ENCODE peak calls at places on chromosomes 3 and 15, in five cellular contexts. Y is astrocyte, L is body of pancreas, B is lower lobe of right lung, T is tibial nerve. U is an unnamed sample.

GRCh38 chr3:63349583-63350177 is 71.6 kb downstream of the SYNPR start:
- DNase-seq in B (peak; percentile 48), L (peak; percentile 71), T (no peak), Y (peak; percentile 37), U (peak; percentile 9)

GRCh38 chr15:90266061-90266431 is 574 bp downstream of the NGRN start:
- DNase-seq in Y (peak; percentile 29), T (no peak), L (peak; percentile 19), B (no peak), U (no peak)

GRCh38 chr3:13891492-13892073 is 11.7 kb upstream of the WNT7A start:
- DNase-seq in T (no peak), B (no peak), Y (no peak), L (no peak), U (no peak)

GRCh38 chr15:80404719-80405553 is 754 bp downstream of the ARNT2 start:
- DNase-seq in T (no peak), L (peak; percentile 42), Y (no peak), B (no peak), U (no peak)

GRCh38 chr3:30551266-30551665 is 55.1 kb upstream of the TGFBR2 start:
- DNase-seq in B (no peak), T (no peak), Y (no peak), L (no peak), U (no peak)

GRCh38 chr3:122123885-122124284 is 59.6 kb upstream of the CASR start:
- DNase-seq in T (no peak), B (no peak), Y (no peak), L (no peak), U (no peak)

GRCh38 chr15:29671308-29671981 is 150.8 kb downstream of the TJP1 start:
- DNase-seq in L (peak; percentile 38), Y (peak; percentile 68), T (no peak), B (no peak), U (no peak)

GRCh38 chr3:42130329-42131070 is 39.3 kb downstream of the TRAK1 start:
- DNase-seq in L (peak; percentile 34), T (no peak), Y (no peak), B (no peak), U (no peak)

GRCh38 chr15:39127151-39127815 is 453.6 kb upstream of the THBS1 start:
- DNase-seq in B (no peak), T (no peak), L (no peak), Y (peak; percentile 76), U (no peak)

GRCh38 chr3:186669378-186670084 is 3.7 kb downstream of the HRG start:
- DNase-seq in Y (no peak), L (no peak), B (no peak), T (no peak), U (no peak)

GRCh38 chr15:28914046-28914445 is 28.3 kb downstream of the APBA2 start:
- DNase-seq in Y (no peak), T (no peak), L (no peak), B (no peak), U (no peak)

GRCh38 chr3:58659051-58659675 is 7.4 kb downstream of the FAM3D start:
- DNase-seq in L (peak; percentile 62), B (no peak), Y (no peak), T (no peak), U (no peak)

GRCh38 chr3:22835041-22835440 is 368.1 kb upstream of the UBE2E2 start:
- DNase-seq in B (no peak), Y (no peak), T (no peak), L (no peak), U (no peak)

GRCh38 chr3:33373082-33373437 is 67.1 kb downstream of the UBP1 start:
- DNase-seq in B (no peak), L (no peak), T (no peak), Y (no peak), U (no peak)

GRCh38 chr15:100765458-100766224 is 114.0 kb upstream of the ALDH1A3 start:
- DNase-seq in Y (no peak), T (peak; percentile 10), L (no peak), B (no peak), U (no peak)

GRCh38 chr15:27743638-27744037 is 355.5 kb downstream of the OCA2 start:
- DNase-seq in L (no peak), Y (no peak), T (no peak), B (no peak), U (no peak)

GRCh38 chr3:109284071-109284470 is 32.2 kb downstream of the DPPA2 start:
- DNase-seq in L (no peak), Y (no peak), T (no peak), B (no peak), U (no peak)

GRCh38 chr3:195182470-195182795 is 88.5 kb downstream of the XXYLT1 start:
- DNase-seq in T (no peak), B (no peak), L (no peak), Y (peak; percentile 75), U (no peak)

GRCh38 chr15:70086636-70087035 is 11.1 kb downstream of the TLE3 start:
- DNase-seq in Y (no peak), T (no peak), B (no peak), L (no peak), U (no peak)

GRCh38 chr3:173396191-173397041 is 1.1 kb upstream of the NLGN1 start:
- DNase-seq in T (no peak), L (peak; percentile 25), Y (peak; percentile 10), B (no peak), U (no peak)

GRCh38 chr3:77491961-77492360 is 452.1 kb downstream of the ROBO2 start:
- DNase-seq in L (no peak), B (no peak), T (no peak), Y (no peak), U (no peak)

GRCh38 chr3:77489216-77489615 is 449.3 kb downstream of the ROBO2 start:
- DNase-seq in L (no peak), B (no peak), Y (no peak), T (no peak), U (no peak)
- H3K4me3 ChIP-seq in L (no peak overlapping the region), B (no peak overlapping the region), Y (no peak overlapping the region), T (no peak overlapping the region), U (no peak overlapping the region)

GRCh38 chr15:42270551-42270950 is 2.5 kb upstream of the GANC start:
- DNase-seq in B (no peak), L (no peak), Y (no peak), T (no peak), U (no peak)

GRCh38 chr15:42267286-42267685 is 5.7 kb upstream of the GANC start:
- DNase-seq in Y (no peak), T (no peak), B (no peak), L (no peak), U (no peak)

GRCh38 chr15:42264790-42265189 is 8.2 kb upstream of the GANC start:
- DNase-seq in B (no peak), L (no peak), T (no peak), Y (no peak), U (no peak)
- H3K36me3 ChIP-seq in B (peaks cover 90% of the 10 kb centered on the region), L (peaks cover 16% of the 10 kb centered on the region), T (peaks cover 86% of the 10 kb centered on the region), Y (peaks cover 57% of the 10 kb centered on the region), U (peaks cover 4% of the 10 kb centered on the region)

DNA sequence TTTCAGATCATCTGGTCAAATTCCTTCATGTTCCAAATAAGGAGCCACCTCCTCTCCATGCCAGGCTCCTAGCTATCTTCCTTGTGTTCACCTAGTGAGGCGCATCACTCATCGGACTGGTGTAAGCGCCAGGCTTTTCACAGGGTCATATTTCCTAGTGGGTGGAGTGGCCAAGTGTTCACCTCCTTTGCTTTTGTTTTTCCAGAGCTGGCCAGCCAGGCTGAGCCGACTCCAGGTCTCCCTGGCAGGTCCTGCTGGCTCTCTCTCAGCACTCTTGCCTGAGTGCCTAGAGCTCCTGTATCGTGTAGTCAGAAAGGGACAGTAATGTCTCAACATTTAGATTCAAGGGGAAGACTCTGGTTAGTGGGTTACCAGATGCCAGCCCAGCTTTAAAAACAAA is 31.0 kb downstream of the HEG1 start:
- DNase-seq in L (no peak), B (no peak), T (no peak), Y (peak; percentile 44), U (no peak)
- TF ChIP-seq CTCF in L (no peak), B (no peak), T (no peak), Y (no peak), U (no peak)

GRCh38 chr3:183385698-183386590 is 42.5 kb downstream of the MCF2L2 start:
- DNase-seq in B (no peak), T (no peak), L (peak; percentile 75), Y (peak; percentile 48), U (peak; percentile 28)
- H3K4me3 ChIP-seq in B (no peak overlapping the region), T (no peak overlapping the region), L (no peak overlapping the region), Y (no peak overlapping the region), U (no peak overlapping the region)

DNA sequence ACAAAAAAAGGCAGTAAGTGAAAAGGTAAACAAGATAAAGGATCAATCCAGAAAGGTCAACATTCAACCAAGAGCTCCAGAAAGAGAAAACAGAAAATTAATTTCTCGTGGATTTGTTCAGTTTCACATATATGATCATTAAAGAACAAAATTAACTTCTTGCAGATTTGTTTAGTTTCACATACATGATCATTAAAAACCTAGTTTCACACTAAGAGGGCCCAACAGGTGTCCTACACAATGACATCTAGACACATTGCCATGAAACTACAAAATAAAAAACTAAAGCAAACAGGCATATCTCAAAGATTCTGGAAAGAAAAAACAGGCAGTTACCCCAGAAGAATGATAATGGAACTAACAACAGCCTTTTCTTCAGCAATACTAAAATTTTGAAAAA is 22.1 kb downstream of the PHC3 start:
- DNase-seq in B (no peak), T (no peak), Y (no peak), L (no peak), U (no peak)
- H3K36me3 ChIP-seq in B (peaks cover 41% of the 10 kb centered on the region), T (peaks cover 48% of the 10 kb centered on the region), Y (peaks cover 2% of the 10 kb centered on the region), L (peaks cover 3% of the 10 kb centered on the region), U (peaks cover 3% of the 10 kb centered on the region)

GRCh38 chr3:139646505-139646904 is 31.3 kb downstream of the NMNAT3 start:
- DNase-seq in B (no peak), L (no peak), Y (no peak), T (no peak), U (no peak)
- TF ChIP-seq CTCF in B (no peak), L (no peak), Y (no peak), T (no peak), U (no peak)

DNA sequence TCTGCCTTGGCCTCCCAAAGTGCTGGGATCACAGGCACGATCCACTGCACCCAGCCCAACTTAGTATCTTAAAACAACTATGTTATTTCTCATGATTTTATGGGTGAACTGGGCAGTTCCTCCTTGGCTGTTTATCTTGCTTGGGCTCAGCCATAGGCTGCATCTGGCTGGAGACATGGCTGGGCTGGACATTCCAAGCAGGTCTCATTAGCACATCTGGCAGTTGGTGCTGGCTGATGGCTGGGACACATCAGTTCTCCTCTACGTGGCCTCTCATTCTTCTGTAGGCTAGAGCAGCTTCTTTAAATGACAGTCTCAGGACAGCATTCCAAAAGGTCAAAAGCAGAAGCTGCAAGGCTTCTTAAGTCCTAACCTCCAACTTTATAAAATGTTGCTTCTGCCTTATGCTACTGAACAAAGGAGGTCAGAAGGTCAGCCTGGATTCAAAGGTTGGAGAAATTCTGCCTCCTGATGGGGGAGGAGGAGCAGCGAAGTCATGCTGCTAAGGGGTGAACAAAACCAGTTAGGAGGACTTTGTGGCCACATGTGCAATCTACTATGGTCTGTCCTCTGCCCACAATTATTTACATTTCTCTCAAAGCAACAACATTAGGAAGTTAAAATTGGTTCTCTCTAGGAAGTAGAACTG is 144.0 kb downstream of the AQP9 start:
- DNase-seq in Y (no peak), T (no peak), L (no peak), B (no peak), U (no peak)
- H3K4me3 ChIP-seq in Y (no peak overlapping the region), T (no peak overlapping the region), L (no peak overlapping the region), B (no peak overlapping the region), U (no peak overlapping the region)